ENCODE peak calls at places on chromosome 11, in ten cellular contexts. G is adrenal gland; A is suprapubic skin; C is endothelial cell; V is sigmoid colon; B is esophagus muscularis mucosa; W is AG04450; T is BJ; U is fibroblast of pulmonary artery; I is CD4-positive, alpha-beta T cell. R is an unnamed sample.

GRCh38 chr11:567036-567628 is 6.4 kb downstream of the RASSF7 start:
- DNase-seq in V (no peak), A (peak), C (no peak), W (no peak), T (no peak), B (no peak), U (no peak), I (no peak), G (no peak), R (no peak)

GRCh38 chr11:39668640-39669039 is 1790.8 kb downstream of the LRRC4C start:
- DNase-seq in V (no peak), W (peak), I (no peak), A (no peak), C (no peak), G (no peak), B (no peak), U (peak), T (no peak), R (no peak)

GRCh38 chr11:61270354-61271070 is 24.6 kb downstream of the VWCE start:
- DNase-seq in A (no peak), G (no peak), W (peak), I (no peak), V (no peak), U (peak), B (no peak), T (peak), C (no peak), R (no peak)

GRCh38 chr11:2569731-2570210 is 125.0 kb downstream of the KCNQ1 start:
- DNase-seq in V (peak), B (no peak), C (no peak), W (no peak), A (no peak), I (no peak), U (no peak), T (no peak), G (no peak), R (no peak)

GRCh38 chr11:50267851-50268250 is 235.2 kb downstream of the OR4C45 start:
- DNase-seq in B (no peak), G (no peak), U (no peak), T (no peak), C (no peak), I (no peak), A (no peak), V (no peak), W (no peak), R (no peak)

GRCh38 chr11:68196219-68196618 is 16.9 kb downstream of the KMT5B start:
- DNase-seq in T (no peak), V (no peak), U (no peak), C (no peak), B (no peak), I (no peak), W (no peak), G (no peak), A (no peak), R (no peak)

GRCh38 chr11:103798029-103798428 is 238.4 kb upstream of the DDI1 start:
- DNase-seq in C (no peak), U (peak), V (no peak), W (peak), T (peak), B (no peak), G (no peak), A (no peak), I (no peak), R (peak)

GRCh38 chr11:58968251-58968711 is 29.0 kb downstream of the GLYATL1 start:
- DNase-seq in I (no peak), U (no peak), C (peak), G (no peak), T (no peak), W (no peak), B (no peak), A (no peak), V (no peak), R (no peak)

GRCh38 chr11:69151811-69152210 is 3.9 kb upstream of the SMIM38 start:
- DNase-seq in V (no peak), C (no peak), A (no peak), G (no peak), W (no peak), U (peak), B (no peak), T (no peak), I (no peak), R (no peak)

GRCh38 chr11:72814139-72814830 is at the start of gene ATG16L2:
- DNase-seq in I (peak), C (peak), W (no peak), A (peak), V (peak), G (peak), T (no peak), B (no peak), U (peak), R (no peak)
- TF ChIP-seq CTCF in I (peak), C (peak), W (no peak), A (peak), V (no peak), G (peak), T (no peak), B (peak), U (no peak), R (no peak)

GRCh38 chr11:106231591-106231990 is 154.1 kb downstream of the AASDHPPT start:
- DNase-seq in V (no peak), U (peak), I (no peak), G (no peak), W (no peak), B (no peak), A (no peak), C (no peak), T (peak), R (peak)
- TF ChIP-seq CTCF in V (no peak), U (peak), I (no peak), G (no peak), W (peak), B (no peak), A (no peak), C (no peak), T (peak), R (peak)

DNA sequence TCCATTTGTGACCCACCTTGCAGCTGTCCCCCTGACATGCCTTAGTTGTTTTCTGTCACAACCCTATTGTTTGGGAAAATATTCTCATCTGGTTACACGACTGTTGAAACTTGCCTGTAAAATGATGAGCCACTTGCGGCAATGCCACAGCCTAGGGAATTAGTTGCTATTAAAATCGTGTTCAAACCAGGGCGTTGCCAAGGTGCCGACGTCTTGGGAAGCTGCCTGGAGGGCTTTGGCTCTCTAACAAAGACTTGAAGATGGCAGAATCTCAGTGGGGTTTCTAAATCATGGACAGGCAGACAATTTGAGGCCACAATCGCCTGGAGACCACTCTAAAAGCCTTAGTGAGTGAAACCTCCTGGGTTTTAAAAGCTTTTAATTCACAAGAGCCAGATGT is 117.3 kb upstream of the BMAL1 start:
- DNase-seq in I (no peak), A (no peak), B (no peak), U (no peak), G (no peak), V (no peak), T (no peak), W (no peak), C (no peak), R (no peak)
- TF ChIP-seq CTCF in I (no peak), A (no peak), B (no peak), U (no peak), G (no peak), V (no peak), T (no peak), W (no peak), C (no peak), R (no peak)

GRCh38 chr11:24705474-24705873 is 208.6 kb downstream of the LUZP2 start:
- DNase-seq in V (no peak), I (no peak), W (no peak), C (no peak), B (no peak), A (no peak), T (no peak), U (no peak), G (no peak), R (no peak)
- TF ChIP-seq CTCF in V (no peak), I (no peak), W (no peak), C (no peak), B (no peak), A (no peak), T (no peak), U (no peak), G (no peak), R (no peak)

DNA sequence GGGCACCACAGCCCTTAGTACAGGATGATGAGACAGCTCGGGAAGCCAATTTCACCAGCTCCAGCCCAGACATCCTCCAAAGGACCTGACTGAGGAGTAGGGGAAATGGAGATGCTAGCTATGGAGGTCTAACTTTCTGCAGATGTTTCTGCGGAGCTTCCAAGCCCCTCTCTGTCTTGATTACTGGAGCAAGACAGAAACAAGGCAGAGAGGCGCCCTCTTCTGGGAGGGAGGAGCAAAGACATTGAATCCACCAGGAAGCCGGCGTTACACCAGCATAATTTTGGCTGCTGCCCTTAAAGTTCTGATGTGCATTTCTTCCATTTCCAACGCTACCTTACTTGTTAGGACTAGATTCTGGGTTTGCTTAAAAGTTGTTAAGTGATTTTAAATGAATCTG is 107.3 kb upstream of the HSD17B12 start:
- DNase-seq in U (peak), C (peak), T (no peak), V (no peak), B (no peak), G (peak), W (no peak), I (no peak), A (no peak), R (no peak)
- TF ChIP-seq CTCF in U (peak), C (peak), T (peak), V (no peak), B (peak), G (peak), W (peak), I (no peak), A (no peak), R (peak)

DNA sequence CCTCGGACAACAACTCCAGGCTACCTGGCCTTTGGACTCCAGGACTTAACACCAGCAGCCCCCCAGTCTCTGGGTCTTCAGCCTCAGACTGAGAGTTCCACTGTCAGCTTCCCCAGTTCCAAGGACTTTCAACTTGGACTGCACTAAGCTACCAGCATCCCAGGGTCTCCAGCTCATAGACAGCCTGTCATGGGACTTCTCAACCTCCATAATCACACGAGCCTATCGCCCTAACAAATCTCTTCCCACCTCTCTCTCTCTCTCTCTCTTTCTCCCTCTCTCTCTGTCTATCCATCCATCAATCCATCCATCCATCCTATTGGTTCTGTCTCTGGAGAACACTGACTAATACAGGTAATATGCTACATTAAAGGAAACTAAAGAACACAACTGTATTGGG is 10.7 kb downstream of the RAB30 start:
- DNase-seq in B (no peak), G (no peak), I (no peak), C (no peak), V (no peak), W (no peak), U (no peak), T (no peak), A (no peak), R (no peak)
- TF ChIP-seq CTCF in B (no peak), G (no peak), I (no peak), C (no peak), V (no peak), W (no peak), U (no peak), T (no peak), A (no peak), R (no peak)

DNA sequence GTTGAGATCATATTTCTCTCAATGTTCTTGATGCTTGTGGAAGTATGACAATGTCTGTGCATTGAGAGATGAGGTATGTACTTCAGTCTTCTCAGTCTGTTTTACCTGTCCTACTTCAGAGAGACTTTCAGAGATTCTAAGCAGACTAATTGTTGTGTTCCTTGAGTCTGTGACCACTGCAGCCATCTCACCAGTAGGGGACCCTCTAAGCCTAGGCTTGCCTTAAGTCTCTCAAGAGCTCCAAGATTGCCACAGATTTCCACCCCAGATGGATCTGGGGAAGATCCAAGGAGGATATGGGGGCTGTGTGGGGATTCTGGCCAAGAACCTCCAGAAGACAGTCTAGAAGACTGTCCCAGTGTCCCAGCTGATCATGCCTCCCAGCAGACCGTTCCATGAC is 179.9 kb upstream of the PLET1 start:
- DNase-seq in U (no peak), C (peak), V (no peak), A (no peak), W (no peak), B (no peak), I (no peak), T (no peak), G (no peak), R (no peak)
- TF ChIP-seq CTCF in U (no peak), C (no peak), V (no peak), A (no peak), W (peak), B (no peak), I (no peak), T (peak), G (no peak), R (peak)

GRCh38 chr11:111189466-111189865 is 56.1 kb upstream of the POU2AF2 start:
- DNase-seq in W (no peak), C (no peak), T (no peak), B (no peak), V (no peak), A (no peak), U (no peak), G (no peak), I (no peak), R (no peak)
- TF ChIP-seq CTCF in W (peak), C (peak), T (no peak), B (no peak), V (no peak), A (no peak), U (peak), G (no peak), I (no peak), R (no peak)